ENCODE peak calls at places on chromosomes 6 and 20, in four cellular contexts. U is IMR-90, I is H1, R is H9. H is an unnamed sample.

GRCh38 chr6:51182884-51183283 is 364.2 kb downstream of the TFAP2B start:
- DNase-seq in U (no peak), I (no peak), R (no peak), H (no peak)

GRCh38 chr6:134020543-134020942 is 31.9 kb downstream of the SLC2A12 start:
- DNase-seq in U (no peak), I (no peak), R (no peak), H (no peak)

GRCh38 chr6:42010185-42010872 is 40.0 kb upstream of the TAF8 start:
- DNase-seq in U (no peak), I (no peak), R (peak), H (peak)

GRCh38 chr6:148779142-148779562 is 32.3 kb downstream of the UST start:
- DNase-seq in U (peak), I (no peak), R (no peak), H (no peak)

GRCh38 chr6:22325481-22325880 is 28.6 kb upstream of the PRL start:
- DNase-seq in U (no peak), I (no peak), R (no peak), H (no peak)

GRCh38 chr20:11266571-11266970 is 592.8 kb upstream of the JAG1 start:
- DNase-seq in U (peak), I (no peak), R (no peak), H (no peak)

GRCh38 chr6:137870744-137871247 is 3.7 kb downstream of the TNFAIP3 start:
- DNase-seq in U (peak), I (no peak), R (no peak), H (no peak)

GRCh38 chr6:69732045-69732444 is 64.8 kb downstream of the LMBRD1 start:
- DNase-seq in U (peak), I (no peak), R (no peak), H (no peak)

GRCh38 chr20:38034108-38034649 is 633 bp downstream of the RPRD1B start:
- DNase-seq in U (no peak), I (no peak), R (no peak), H (no peak)

GRCh38 chr6:52992980-52993379 is 2.1 kb downstream of the GSTA4 start:
- DNase-seq in U (peak), I (no peak), R (no peak), H (no peak)

GRCh38 chr20:17617212-17617867 is 47.5 kb downstream of the DSTN start:
- DNase-seq in U (no peak), I (peak), R (peak), H (peak)

GRCh38 chr6:68427630-68428029 is 207.5 kb upstream of the ADGRB3 start:
- DNase-seq in U (peak), I (no peak), R (no peak), H (no peak)

GRCh38 chr6:45699663-45700062 is 316.0 kb downstream of the CLIC5 start:
- DNase-seq in U (no peak), I (no peak), R (no peak), H (no peak)

GRCh38 chr20:9458075-9458818 is 56.1 kb upstream of the LAMP5 start:
- DNase-seq in U (peak), I (peak), R (peak), H (peak)

GRCh38 chr6:43771858-43772570 is 2.0 kb downstream of the VEGFA start:
- DNase-seq in U (no peak), I (peak), R (peak), H (peak)

DNA sequence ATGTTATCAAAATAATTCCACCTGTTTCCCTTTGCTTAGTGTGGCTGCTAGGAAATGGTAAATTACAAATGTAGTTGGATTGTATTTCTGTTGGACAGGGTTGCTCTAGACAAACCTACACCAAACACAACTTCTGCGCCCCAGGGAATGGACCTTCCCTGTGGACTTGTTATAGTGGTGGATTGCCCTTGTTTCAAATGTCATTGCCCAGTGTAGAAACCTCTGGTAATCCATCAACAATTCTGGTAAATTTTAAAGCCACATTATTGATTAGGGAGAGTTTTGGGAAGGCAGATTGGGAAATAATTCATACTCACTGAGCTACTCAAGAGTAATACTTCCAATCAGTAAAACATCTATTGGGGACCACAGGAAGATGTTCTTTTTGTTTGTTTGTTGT is 239.8 kb downstream of the ARID1B start:
- DNase-seq in U (no peak), I (no peak), R (no peak), H (no peak)
- H4K5ac ChIP-seq in U (no peak), I (no peak), R (no peak), H (no peak)

DNA sequence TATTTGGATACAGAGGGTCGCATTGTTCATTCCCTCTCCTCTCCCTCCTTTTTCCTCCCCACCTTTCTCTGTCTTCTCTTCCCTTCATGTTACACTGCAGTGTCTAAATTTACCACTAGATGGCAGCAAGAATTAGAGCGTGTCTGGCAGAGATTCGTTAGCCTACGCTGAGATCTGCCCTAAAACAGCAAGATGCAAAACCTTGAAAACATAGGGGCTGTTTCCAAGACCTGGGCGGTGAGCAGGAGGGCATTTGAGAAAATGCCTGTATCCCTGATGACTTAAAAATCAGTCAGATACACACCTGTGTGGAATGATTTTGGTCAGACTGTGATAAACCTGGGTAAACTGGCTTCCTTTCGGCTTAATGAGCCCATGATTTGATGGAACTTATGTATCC is 101.5 kb upstream of the ISM1 start:
- DNase-seq in U (peak), I (no peak), R (peak), H (peak)
- H4K5ac ChIP-seq in U (no peak), I (no peak), R (no peak), H (no peak)

GRCh38 chr6:73240730-73241129 is 15.4 kb upstream of the KHDC1L start:
- DNase-seq in U (no peak), I (no peak), R (no peak), H (no peak)

GRCh38 chr6:73233048-73233447 is 7.8 kb upstream of the KHDC1L start:
- DNase-seq in U (no peak), I (no peak), R (no peak), H (no peak)

GRCh38 chr6:73234732-73235131 is 9.4 kb upstream of the KHDC1L start:
- DNase-seq in U (peak), I (no peak), R (no peak), H (no peak)

GRCh38 chr6:73231986-73232391 is 6.7 kb upstream of the KHDC1L start:
- DNase-seq in U (no peak), I (no peak), R (no peak), H (no peak)

DNA sequence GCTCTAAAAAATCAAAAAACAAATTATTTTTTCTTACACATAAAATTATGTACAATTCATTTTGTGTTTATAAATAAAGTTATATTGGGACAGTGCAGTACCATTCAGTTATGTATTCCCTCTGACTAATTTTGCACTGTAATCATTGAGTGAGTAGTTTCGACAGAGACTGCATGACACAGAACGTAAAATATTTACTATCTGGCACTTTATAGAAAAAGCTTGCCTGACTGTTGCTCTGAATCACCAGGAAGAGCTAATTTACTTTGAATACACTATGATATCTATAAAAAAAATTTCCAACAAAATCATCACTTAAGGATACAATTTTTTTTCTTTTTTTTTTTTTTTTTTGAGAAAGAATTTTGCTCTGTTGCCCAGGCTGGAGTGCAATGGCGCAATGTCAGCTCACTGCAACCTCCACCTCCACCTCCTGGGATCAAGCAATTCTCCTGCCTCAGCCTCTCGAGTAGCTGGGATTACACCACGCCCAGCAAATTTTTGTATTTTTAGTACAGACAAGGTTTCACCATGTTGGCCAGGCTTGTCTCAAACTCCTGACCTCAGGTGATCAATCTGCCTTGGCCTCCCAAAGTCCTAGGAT is 11.0 kb upstream of the KHDC1L start:
- DNase-seq in U (peak), I (no peak), R (no peak), H (no peak)
- H4K5ac ChIP-seq in U (no peak), I (no peak), R (no peak), H (no peak)

GRCh38 chr6:159971341-159972178 is 2.7 kb downstream of the IGF2R start:
- DNase-seq in U (no peak), I (no peak), R (no peak), H (no peak)

GRCh38 chr6:159972506-159973268 is 3.8 kb downstream of the IGF2R start:
- DNase-seq in U (no peak), I (no peak), R (no peak), H (no peak)

GRCh38 chr6:159974932-159975331 is 6.0 kb downstream of the IGF2R start:
- DNase-seq in U (no peak), I (no peak), R (no peak), H (no peak)

GRCh38 chr6:159973406-159973805 is 4.5 kb downstream of the IGF2R start:
- DNase-seq in U (peak), I (no peak), R (no peak), H (no peak)

DNA sequence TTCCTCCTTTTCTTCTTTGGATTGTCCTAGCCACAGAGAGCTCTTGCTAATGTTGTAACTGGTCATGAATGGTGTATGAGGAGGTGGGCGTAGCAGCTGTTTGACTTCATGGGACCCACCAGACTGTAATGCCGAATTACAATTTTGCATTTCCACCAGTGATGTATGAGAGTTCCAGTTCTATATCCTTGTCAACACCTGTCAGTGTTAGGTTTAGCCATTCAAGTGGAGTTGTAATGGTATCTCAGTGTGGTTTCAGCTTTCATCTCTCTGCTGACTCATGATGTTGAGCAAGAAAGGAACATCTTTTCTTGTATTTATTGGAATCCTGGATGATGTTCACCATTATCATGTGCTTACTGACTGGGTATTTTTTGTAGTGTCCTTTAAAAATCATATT is 5.1 kb downstream of the IGF2R start:
- DNase-seq in U (peak), I (no peak), R (no peak), H (no peak)
- H4K5ac ChIP-seq in U (no peak), I (no peak), R (no peak), H (no peak)

DNA sequence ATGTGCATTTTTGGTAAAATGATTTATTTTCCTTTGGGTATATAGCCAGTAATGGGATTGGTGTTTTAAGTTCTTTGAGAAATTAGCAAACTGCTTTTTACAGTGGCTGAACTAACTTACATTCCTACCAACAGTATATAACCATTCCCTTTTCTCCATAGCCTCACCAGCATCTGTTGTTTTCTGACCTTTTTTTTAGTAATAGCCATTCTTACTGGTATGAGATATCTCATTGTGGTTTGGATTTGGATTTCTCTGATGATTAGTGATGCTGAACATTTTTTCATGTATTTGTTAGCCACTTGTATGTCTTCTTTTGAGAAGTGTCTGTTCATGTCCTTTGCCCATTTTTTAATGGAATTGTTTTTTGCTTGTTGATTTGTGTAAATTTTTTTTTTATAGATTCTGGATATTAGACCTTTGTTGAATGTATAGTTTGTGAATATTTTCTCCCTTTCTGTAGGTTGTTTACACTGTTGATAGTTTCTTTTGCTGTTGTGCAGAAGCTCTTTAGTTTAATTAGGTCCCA is 42.3 kb downstream of the STK4 start:
- DNase-seq in U (peak), I (no peak), R (no peak), H (no peak)
- H4K5ac ChIP-seq in U (no peak), I (no peak), R (no peak), H (no peak)

GRCh38 chr6:30171677-30172471 is 8.5 kb downstream of the TRIM15 start:
- DNase-seq in U (no peak), I (peak), R (peak), H (peak)

GRCh38 chr6:30180145-30180544 is 16.8 kb downstream of the TRIM15 start:
- DNase-seq in U (no peak), I (no peak), R (no peak), H (no peak)

GRCh38 chr6:30178837-30179236 is 15.5 kb downstream of the TRIM15 start:
- DNase-seq in U (no peak), I (no peak), R (no peak), H (no peak)

GRCh38 chr6:30169658-30170614 is 6.6 kb downstream of the TRIM15 start:
- DNase-seq in U (peak), I (no peak), R (no peak), H (peak)

GRCh38 chr6:30175765-30176164 is 12.4 kb downstream of the TRIM15 start:
- DNase-seq in U (no peak), I (no peak), R (no peak), H (no peak)
- H4K5ac ChIP-seq in U (no peak), I (no peak), R (no peak), H (no peak)

GRCh38 chr6:110934499-110934898 is 24.0 kb upstream of the GTF3C6 start:
- DNase-seq in U (no peak), I (no peak), R (no peak), H (no peak)

GRCh38 chr6:110935171-110935570 is 23.3 kb upstream of the GTF3C6 start:
- DNase-seq in U (no peak), I (no peak), R (no peak), H (no peak)

GRCh38 chr6:110930795-110931194 is 27.7 kb upstream of the GTF3C6 start:
- DNase-seq in U (no peak), I (no peak), R (no peak), H (no peak)

GRCh38 chr6:110938176-110938575 is 20.3 kb upstream of the GTF3C6 start:
- DNase-seq in U (peak), I (no peak), R (no peak), H (no peak)

GRCh38 chr6:110933913-110934312 is 24.6 kb upstream of the GTF3C6 start:
- DNase-seq in U (no peak), I (no peak), R (no peak), H (no peak)
- H4K5ac ChIP-seq in U (no peak), I (no peak), R (no peak), H (no peak)

H was measured in mesendoderm.